ENCODE peak calls at places on chromosomes 3 and 15, in four cellular contexts. One of them, this sample, is unnamed.
A peak's percentile ranks its signal among the peaks of the same experiment; 100 is the strongest.

GRCh38 chr3:171801738-171802600 is 8.3 kb downstream of the PLD1 start:
- DNase-seq in GM23248: peak; percentile 86
- DNase-seq in effector memory CD4-positive, alpha-beta T cell: no peak
- DNase-seq in CD4-positive, alpha-beta T cell: no peak
- DNase-seq in this sample: no peak

GRCh38 chr3:57079221-57079831 is 18.9 kb downstream of the SPATA12 start:
- DNase-seq in effector memory CD4-positive, alpha-beta T cell: no peak
- DNase-seq in CD4-positive, alpha-beta T cell: no peak
- DNase-seq in GM23248: peak; percentile 60
- DNase-seq in this sample: no peak

GRCh38 chr3:152452318-152452717 is 183.6 kb downstream of the MBNL1 start:
- DNase-seq in CD4-positive, alpha-beta T cell: no peak
- DNase-seq in GM23248: no peak
- DNase-seq in effector memory CD4-positive, alpha-beta T cell: no peak
- DNase-seq in this sample: no peak

GRCh38 chr3:78741066-78741645 is 1026.6 kb downstream of the ROBO1 start:
- DNase-seq in effector memory CD4-positive, alpha-beta T cell: no peak
- DNase-seq in CD4-positive, alpha-beta T cell: no peak
- DNase-seq in GM23248: no peak
- DNase-seq in this sample: no peak

GRCh38 chr3:174436367-174436766 is 422.8 kb upstream of the NAALADL2 start:
- DNase-seq in CD4-positive, alpha-beta T cell: no peak
- DNase-seq in GM23248: no peak
- DNase-seq in effector memory CD4-positive, alpha-beta T cell: no peak
- DNase-seq in this sample: no peak

GRCh38 chr3:156761007-156761406 is 65.1 kb upstream of the LEKR1 start:
- DNase-seq in CD4-positive, alpha-beta T cell: no peak
- DNase-seq in effector memory CD4-positive, alpha-beta T cell: no peak
- DNase-seq in GM23248: no peak
- DNase-seq in this sample: no peak

GRCh38 chr15:74375303-74375693 is 7.9 kb upstream of the CYP11A1 start:
- DNase-seq in CD4-positive, alpha-beta T cell: peak; percentile 75
- DNase-seq in GM23248: peak; percentile 87
- DNase-seq in effector memory CD4-positive, alpha-beta T cell: peak; percentile 62
- DNase-seq in this sample: no peak

GRCh38 chr15:66072616-66073361 is 180.8 kb downstream of the MEGF11 start:
- DNase-seq in GM23248: no peak
- DNase-seq in effector memory CD4-positive, alpha-beta T cell: no peak
- DNase-seq in CD4-positive, alpha-beta T cell: no peak
- DNase-seq in this sample: no peak

GRCh38 chr3:115766587-115767492 is 143.5 kb downstream of the GAP43 start:
- DNase-seq in CD4-positive, alpha-beta T cell: no peak
- DNase-seq in GM23248: peak; percentile 76
- DNase-seq in effector memory CD4-positive, alpha-beta T cell: no peak
- DNase-seq in this sample: no peak

GRCh38 chr15:51266548-51266947 is 71.8 kb downstream of the CYP19A1 start:
- DNase-seq in effector memory CD4-positive, alpha-beta T cell: no peak
- DNase-seq in CD4-positive, alpha-beta T cell: no peak
- DNase-seq in GM23248: peak; percentile 50
- DNase-seq in this sample: no peak

GRCh38 chr3:131381445-131382291 is at the start of gene NUDT16:
- DNase-seq in CD4-positive, alpha-beta T cell: peak; percentile 91
- DNase-seq in effector memory CD4-positive, alpha-beta T cell: peak; percentile 92
- DNase-seq in GM23248: peak; percentile 100
- DNase-seq in this sample: peak; percentile 98
- H3K27ac ChIP-seq in CD4-positive, alpha-beta T cell: no peak within 1 kb of the TSS
- H3K27ac ChIP-seq in effector memory CD4-positive, alpha-beta T cell: peak within 1 kb of the TSS; percentile 39
- H3K27ac ChIP-seq in GM23248: peak within 1 kb of the TSS; percentile 77
- H3K27ac ChIP-seq in this sample: peak within 1 kb of the TSS; percentile 90

DNA sequence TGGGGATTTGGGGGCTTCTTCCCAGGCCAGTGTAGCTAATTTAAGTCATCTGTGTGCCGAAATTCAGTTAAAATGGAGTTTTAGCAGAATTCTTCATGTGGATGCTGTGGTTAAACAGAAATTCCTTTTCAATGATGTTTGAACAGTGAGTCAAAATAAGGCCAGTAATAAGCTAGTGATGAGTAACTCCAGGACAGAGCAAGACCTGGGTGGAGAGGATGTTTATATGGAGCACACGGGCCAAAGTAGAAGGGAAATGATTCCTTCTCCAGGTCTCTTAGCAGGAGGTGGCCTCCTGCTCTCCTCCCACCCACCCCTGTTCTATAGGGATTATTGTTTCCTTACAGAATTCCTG is 31.9 kb upstream of the UACA start:
- DNase-seq in CD4-positive, alpha-beta T cell: no peak
- DNase-seq in effector memory CD4-positive, alpha-beta T cell: no peak
- DNase-seq in GM23248: peak; percentile 95
- DNase-seq in this sample: no peak
- H3K27ac ChIP-seq in CD4-positive, alpha-beta T cell: no peak overlapping the region
- H3K27ac ChIP-seq in effector memory CD4-positive, alpha-beta T cell: no peak overlapping the region
- H3K27ac ChIP-seq in GM23248: peak overlapping the region; percentile 95
- H3K27ac ChIP-seq in this sample: no peak overlapping the region

DNA sequence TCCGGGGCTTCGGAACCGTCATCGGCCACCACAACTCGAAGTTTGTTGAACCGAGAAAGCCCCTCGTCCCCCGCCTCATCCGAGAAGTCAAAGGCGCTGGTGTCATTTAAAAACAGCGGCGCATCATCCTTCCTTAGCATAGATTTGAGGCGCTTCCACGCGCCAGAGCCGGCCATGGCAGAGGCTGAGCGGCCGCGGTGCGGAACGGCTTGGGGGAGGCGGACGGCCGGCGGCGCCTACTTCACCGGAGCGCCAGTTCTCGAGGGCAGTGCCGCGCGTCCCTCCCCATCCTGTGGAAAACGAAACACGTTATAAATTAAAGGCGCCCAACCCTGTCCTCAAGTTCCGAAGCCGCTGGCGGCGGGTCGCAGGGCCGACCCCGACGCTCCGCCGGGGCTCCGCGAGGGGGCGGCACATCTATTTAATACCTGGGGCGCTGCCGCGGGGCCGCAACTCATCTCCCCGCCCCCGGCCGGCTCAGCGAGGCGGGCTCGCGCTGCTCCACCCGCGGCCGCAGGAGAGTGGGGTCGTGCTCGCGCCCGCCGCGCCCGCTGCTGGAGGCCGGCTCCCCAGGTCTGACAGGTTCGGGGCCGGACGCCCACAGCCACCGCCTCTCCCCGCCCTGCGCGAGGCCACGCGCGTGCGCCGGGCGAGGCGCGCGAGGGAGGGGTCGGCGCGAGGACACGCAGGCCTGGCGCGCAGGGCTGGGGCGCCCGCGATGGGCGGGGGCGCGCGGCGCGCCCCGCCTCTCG is at the start of gene SLC30A4:
- DNase-seq in effector memory CD4-positive, alpha-beta T cell: peak; percentile 54
- DNase-seq in CD4-positive, alpha-beta T cell: peak; percentile 39
- DNase-seq in GM23248: peak; percentile 77
- DNase-seq in this sample: peak; percentile 53
- H3K27ac ChIP-seq in effector memory CD4-positive, alpha-beta T cell: peak within 1 kb of the TSS; percentile 58
- H3K27ac ChIP-seq in CD4-positive, alpha-beta T cell: no peak within 1 kb of the TSS
- H3K27ac ChIP-seq in GM23248: no peak within 1 kb of the TSS
- H3K27ac ChIP-seq in this sample: peak within 1 kb of the TSS; percentile 89

DNA sequence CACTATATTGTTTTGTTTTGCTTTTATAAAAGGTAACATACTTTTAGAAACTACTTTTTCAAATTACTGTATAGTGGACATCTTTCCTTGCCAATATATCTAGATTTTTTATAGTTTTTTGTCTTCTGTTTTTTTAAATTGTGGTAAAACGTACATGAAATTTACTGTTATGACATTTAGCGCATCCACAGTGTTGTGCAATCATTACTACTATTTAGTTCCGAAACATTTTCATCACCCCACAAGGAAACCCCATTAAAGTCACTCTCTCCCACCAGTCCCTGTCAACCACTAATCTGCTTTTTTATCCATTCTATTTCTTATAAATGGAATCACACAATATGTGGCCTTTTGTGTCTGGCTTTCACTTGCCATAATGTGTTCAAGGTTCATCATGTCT is 54.8 kb downstream of the TMEM266 start:
- DNase-seq in CD4-positive, alpha-beta T cell: no peak
- DNase-seq in GM23248: no peak
- DNase-seq in effector memory CD4-positive, alpha-beta T cell: no peak
- DNase-seq in this sample: no peak
- H3K27ac ChIP-seq in CD4-positive, alpha-beta T cell: no peak overlapping the region
- H3K27ac ChIP-seq in GM23248: no peak overlapping the region
- H3K27ac ChIP-seq in effector memory CD4-positive, alpha-beta T cell: no peak overlapping the region
- H3K27ac ChIP-seq in this sample: no peak overlapping the region

GRCh38 chr3:146948985-146949384 is 343.8 kb upstream of the PLSCR5 start:
- DNase-seq in effector memory CD4-positive, alpha-beta T cell: no peak
- DNase-seq in CD4-positive, alpha-beta T cell: no peak
- DNase-seq in GM23248: no peak
- DNase-seq in this sample: no peak

GRCh38 chr3:146948161-146948560 is 343.0 kb upstream of the PLSCR5 start:
- DNase-seq in GM23248: no peak
- DNase-seq in CD4-positive, alpha-beta T cell: no peak
- DNase-seq in effector memory CD4-positive, alpha-beta T cell: no peak
- DNase-seq in this sample: no peak

DNA sequence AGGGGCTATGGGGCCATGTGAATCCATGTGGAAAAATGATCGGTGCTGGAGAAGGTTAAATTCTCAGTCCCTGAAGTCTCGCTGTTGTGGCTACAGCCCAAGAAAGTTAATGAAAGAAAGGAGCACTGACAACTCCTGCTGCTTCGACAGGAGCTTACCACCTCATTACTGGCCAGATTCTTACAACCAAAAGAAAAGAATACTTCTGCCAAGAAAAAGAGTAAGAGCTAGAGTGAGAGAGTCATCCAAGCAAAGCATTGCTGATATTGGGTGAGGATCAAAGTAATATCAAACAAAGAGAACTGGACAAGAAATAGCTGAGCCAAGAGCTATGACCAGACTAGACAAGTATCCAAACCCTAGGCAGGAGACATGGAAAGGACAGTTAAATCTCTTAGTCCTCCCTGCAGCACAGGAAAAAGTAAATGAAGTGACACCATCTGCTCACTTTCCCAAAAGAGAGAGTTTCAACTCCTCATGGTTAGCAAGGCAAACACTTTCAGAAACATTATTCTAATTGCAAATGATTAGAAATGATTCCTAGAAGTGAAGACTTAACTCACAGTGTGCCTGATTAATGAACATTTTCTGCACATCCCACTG is 348.5 kb upstream of the PLSCR5 start:
- DNase-seq in CD4-positive, alpha-beta T cell: no peak
- DNase-seq in effector memory CD4-positive, alpha-beta T cell: no peak
- DNase-seq in GM23248: peak; percentile 66
- DNase-seq in this sample: no peak
- H3K27ac ChIP-seq in CD4-positive, alpha-beta T cell: no peak overlapping the region
- H3K27ac ChIP-seq in effector memory CD4-positive, alpha-beta T cell: no peak overlapping the region
- H3K27ac ChIP-seq in GM23248: peak overlapping the region; percentile 13
- H3K27ac ChIP-seq in this sample: no peak overlapping the region

DNA sequence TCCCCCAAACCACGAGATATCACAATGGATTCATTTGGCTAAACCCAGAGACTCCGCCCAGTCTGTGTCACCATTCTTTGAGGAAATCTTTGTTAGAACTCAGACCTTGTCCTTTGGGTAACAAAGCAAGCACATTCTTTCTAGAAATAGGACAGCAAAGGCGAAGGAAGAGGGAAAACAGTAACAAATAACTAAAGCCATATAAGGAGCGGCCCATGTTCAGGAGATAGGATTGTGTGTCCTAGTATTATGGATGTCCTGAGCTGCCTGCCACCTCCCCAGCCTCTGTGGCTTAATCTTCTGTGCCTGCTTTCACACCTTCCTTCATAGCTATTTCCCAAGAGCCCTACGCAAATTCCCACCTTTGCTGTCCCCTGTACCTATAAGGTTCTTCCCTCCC is 59.9 kb downstream of the UACA start:
- DNase-seq in CD4-positive, alpha-beta T cell: no peak
- DNase-seq in effector memory CD4-positive, alpha-beta T cell: no peak
- DNase-seq in GM23248: peak; percentile 57
- DNase-seq in this sample: no peak
- H3K27ac ChIP-seq in CD4-positive, alpha-beta T cell: no peak overlapping the region
- H3K27ac ChIP-seq in effector memory CD4-positive, alpha-beta T cell: no peak overlapping the region
- H3K27ac ChIP-seq in GM23248: peak overlapping the region; percentile 75
- H3K27ac ChIP-seq in this sample: no peak overlapping the region

DNA sequence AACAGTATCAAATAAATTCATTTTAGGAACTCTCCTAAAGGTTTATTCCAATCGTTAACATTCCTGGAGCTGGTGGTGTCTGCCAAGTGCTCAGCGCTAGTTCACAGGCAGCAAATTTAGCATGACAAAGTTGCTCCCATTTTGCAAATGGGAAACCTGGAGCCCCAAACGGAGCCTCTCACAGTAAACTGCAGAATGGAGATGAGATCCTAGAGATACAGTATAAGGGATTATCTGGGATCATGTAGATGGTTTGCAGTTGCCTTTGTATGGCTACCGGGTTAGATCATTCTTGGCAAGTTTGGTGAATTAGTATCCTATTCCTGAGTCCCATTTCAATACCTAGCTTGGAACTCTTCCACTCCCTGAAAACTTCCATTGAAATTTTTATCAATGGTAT is 173.7 kb downstream of the CDIN1 start:
- DNase-seq in effector memory CD4-positive, alpha-beta T cell: no peak
- DNase-seq in CD4-positive, alpha-beta T cell: no peak
- DNase-seq in GM23248: no peak
- DNase-seq in this sample: no peak
- H3K27ac ChIP-seq in effector memory CD4-positive, alpha-beta T cell: no peak overlapping the region
- H3K27ac ChIP-seq in CD4-positive, alpha-beta T cell: no peak overlapping the region
- H3K27ac ChIP-seq in GM23248: no peak overlapping the region
- H3K27ac ChIP-seq in this sample: no peak overlapping the region

This sample was measured in caudate nucleus.